ENCODE peak calls at places on chromosomes 6 and 20, in six cellular contexts. U is NCI-H2171, E is NCI-H460, O is NCI-H2227 treated with DMSO at 0.1 percent for 48 hours, V is fibroblast of the aortic adventitia, A is A549. S is an unnamed sample.

GRCh38 chr6:168714547-168715260 is 273.7 kb downstream of the SMOC2 start:
- DNase-seq in E (no peak), U (no peak), V (no peak), O (no peak), A (no peak), S (no peak)

GRCh38 chr6:97917369-97917768 is 634.4 kb upstream of the MMS22L start:
- DNase-seq in U (no peak), E (no peak), A (no peak), O (no peak), V (no peak), S (no peak)

GRCh38 chr20:61387204-61387958 is 135.3 kb downstream of the CDH4 start:
- DNase-seq in V (peak; percentile 30), E (no peak), O (no peak), A (peak; percentile 12), U (no peak), S (no peak)

GRCh38 chr6:38773338-38773737 is 58.2 kb downstream of the DNAH8 start:
- DNase-seq in V (no peak), E (peak; percentile 1), U (peak; percentile 3), O (no peak), A (peak; percentile 24), S (peak; percentile 50)

GRCh38 chr20:56995635-56996075 is 270.8 kb downstream of the BMP7 start:
- DNase-seq in A (peak; percentile 36), O (no peak), U (no peak), V (no peak), E (peak; percentile 12), S (peak; percentile 75)

GRCh38 chr6:70547313-70547712 is 19.4 kb upstream of the SDHAF4 start:
- DNase-seq in A (no peak), O (peak; percentile 6), U (no peak), V (peak; percentile 46), E (peak; percentile 7), S (peak; percentile 57)

GRCh38 chr6:168060521-168060931 is 18.5 kb downstream of the FRMD1 start:
- DNase-seq in A (peak; percentile 57), O (no peak), U (no peak), E (peak; percentile 32), V (peak; percentile 59), S (peak; percentile 76)

GRCh38 chr6:68196645-68197044 is 438.4 kb upstream of the ADGRB3 start:
- DNase-seq in E (no peak), U (no peak), A (peak; percentile 12), V (peak; percentile 51), O (no peak), S (peak; percentile 46)

GRCh38 chr6:85462673-85463072 is 12.8 kb downstream of the NT5E start:
- DNase-seq in E (no peak), A (no peak), O (no peak), U (no peak), V (no peak), S (no peak)

GRCh38 chr6:163427498-163428254 is 13.2 kb downstream of the QKI start:
- DNase-seq in O (no peak), A (peak; percentile 66), U (no peak), E (peak; percentile 49), V (peak; percentile 88), S (peak; percentile 71)

GRCh38 chr6:125781307-125781868 is 9.4 kb upstream of the NCOA7 start:
- DNase-seq in E (no peak), U (peak; percentile 64), A (peak; percentile 34), O (peak; percentile 28), V (peak; percentile 65), S (no peak)

GRCh38 chr20:47941869-47942268 is 156.6 kb upstream of the SULF2 start:
- DNase-seq in O (no peak), V (no peak), U (no peak), A (no peak), E (no peak), S (no peak)

GRCh38 chr20:23160536-23161243 is 74.6 kb upstream of the CD93 start:
- DNase-seq in V (peak; percentile 55), U (no peak), E (no peak), A (no peak), O (no peak), S (no peak)

GRCh38 chr20:17498641-17499040 is 32.5 kb downstream of the BFSP1 start:
- DNase-seq in A (no peak), U (no peak), E (no peak), O (no peak), V (no peak), S (no peak)

GRCh38 chr6:1840491-1841121 is 230.9 kb downstream of the FOXC1 start:
- DNase-seq in U (no peak), V (peak; percentile 78), E (peak; percentile 23), A (no peak), O (no peak), S (no peak)

GRCh38 chr6:113414511-113414910 is 442.6 kb upstream of the MARCKS start:
- DNase-seq in A (peak; percentile 69), V (peak; percentile 87), E (no peak), O (no peak), U (no peak), S (no peak)

GRCh38 chr6:64539917-64540316 is 904.3 kb downstream of the PHF3 start:
- DNase-seq in A (no peak), V (no peak), U (no peak), O (no peak), E (no peak), S (no peak)

GRCh38 chr6:31958412-31958740 is 395 bp downstream of the NELFE start:
- DNase-seq in O (no peak), A (no peak), U (no peak), V (no peak), E (no peak), S (no peak)

GRCh38 chr6:113825776-113826175 is 31.4 kb upstream of the MARCKS start:
- DNase-seq in A (no peak), U (peak; percentile 74), E (no peak), V (peak; percentile 86), O (peak; percentile 6), S (no peak)

GRCh38 chr6:161292650-161293281 is 18.9 kb upstream of the AGPAT4 start:
- DNase-seq in E (no peak), A (no peak), U (no peak), V (no peak), O (no peak), S (no peak)

GRCh38 chr6:24565196-24565595 is 70.4 kb downstream of the ALDH5A1 start:
- DNase-seq in U (no peak), O (no peak), V (no peak), E (no peak), A (no peak), S (no peak)

GRCh38 chr6:149831380-149831820 is 32.8 kb downstream of the LRP11 start:
- DNase-seq in V (no peak), U (no peak), O (no peak), A (no peak), E (no peak), S (peak; percentile 66)

GRCh38 chr20:19233025-19233794 is 20.8 kb downstream of the SLC24A3 start:
- DNase-seq in O (no peak), U (no peak), A (no peak), V (no peak), E (no peak), S (no peak)

GRCh38 chr6:579339-579738 is 77.6 kb downstream of the HUS1B start:
- DNase-seq in V (peak; percentile 22), A (peak; percentile 26), E (peak; percentile 15), O (peak; percentile 10), U (no peak), S (no peak)

GRCh38 chr6:5025911-5026819 is 22.3 kb upstream of the RPP40 start:
- DNase-seq in V (peak; percentile 52), E (no peak), U (peak; percentile 0), A (no peak), O (peak; percentile 73), S (no peak)

GRCh38 chr6:124964084-124964763 is 2.0 kb downstream of the RNF217 start:
- DNase-seq in O (no peak), V (peak; percentile 92), U (no peak), E (no peak), A (peak; percentile 24), S (no peak)

GRCh38 chr20:39800111-39800510 is 838.0 kb downstream of the DHX35 start:
- DNase-seq in V (peak; percentile 47), E (no peak), O (no peak), A (peak; percentile 7), U (no peak), S (no peak)

GRCh38 chr6:13445005-13445743 is 42.2 kb downstream of the GFOD1 start:
- DNase-seq in A (no peak), V (peak; percentile 26), O (peak; percentile 92), U (peak; percentile 96), E (no peak), S (no peak)

GRCh38 chr20:59039233-59039632 is 3.4 kb downstream of the PRELID3B start:
- DNase-seq in U (no peak), A (no peak), V (peak; percentile 51), O (no peak), E (no peak), S (no peak)

GRCh38 chr6:159121387-159121955 is 47.7 kb upstream of the FNDC1 start:
- DNase-seq in V (no peak), A (no peak), E (no peak), O (no peak), U (peak; percentile 26), S (no peak)

GRCh38 chr6:7697820-7698623 is 27.9 kb upstream of the BMP6 start:
- DNase-seq in E (peak; percentile 86), V (peak; percentile 97), A (peak; percentile 96), O (no peak), U (no peak), S (no peak)

GRCh38 chr6:79353226-79353625 is 118.7 kb upstream of the HMGN3 start:
- DNase-seq in A (no peak), E (no peak), O (no peak), V (no peak), U (no peak), S (no peak)